ENCODE peak calls at places on chromosome 12, in ten cellular contexts. Q is transverse colon; X is GM23248; D is Peyer's patch; L is CD8-positive, alpha-beta memory T cell; N is heart right ventricle; V is right cardiac atrium; Y is HCT116; O is PC-3; Z is ovary. S is an unnamed sample.

GRCh38 chr12:125092872-125093680 is 27.8 kb downstream of the AACS start:
- DNase-seq in Q (peak; percentile 62), X (peak; percentile 78), D (peak; percentile 70), L (no peak), N (no peak), V (peak; percentile 81), Y (no peak), O (peak; percentile 66), Z (no peak), S (no peak)

GRCh38 chr12:15541996-15542631 is 219.8 kb downstream of the PTPRO start:
- DNase-seq in Q (no peak), X (no peak), D (no peak), L (no peak), N (no peak), V (no peak), Y (no peak), O (no peak), Z (no peak), S (no peak)

GRCh38 chr12:61282790-61283575 is 977.2 kb upstream of the USP15 start:
- DNase-seq in Q (no peak), X (no peak), D (no peak), L (no peak), N (no peak), V (no peak), Y (no peak), O (peak; percentile 78), Z (no peak), S (no peak)

GRCh38 chr12:1605129-1606020 is 11.0 kb upstream of the FBXL14 start:
- DNase-seq in Q (peak; percentile 77), X (peak; percentile 91), D (peak; percentile 79), L (peak; percentile 69), N (peak; percentile 85), V (peak; percentile 86), Y (peak; percentile 78), O (peak; percentile 84), Z (peak; percentile 71), S (peak; percentile 95)

GRCh38 chr12:93889516-93890202 is 212.5 kb downstream of the CRADD start:
- DNase-seq in Q (no peak), X (no peak), D (no peak), L (no peak), N (no peak), V (peak; percentile 62), Y (no peak), O (no peak), Z (no peak), S (no peak)

GRCh38 chr12:12604790-12605189 is 6.9 kb upstream of the CREBL2 start:
- DNase-seq in Q (no peak), X (no peak), D (no peak), L (no peak), N (no peak), V (no peak), Y (no peak), O (no peak), Z (no peak), S (no peak)

GRCh38 chr12:51890511-51891171 is 2.7 kb downstream of the ANKRD33 start:
- DNase-seq in Q (no peak), X (no peak), D (no peak), L (no peak), N (no peak), V (peak; percentile 40), Y (no peak), O (no peak), Z (peak; percentile 12), S (no peak)

GRCh38 chr12:114476159-114476558 is 70.2 kb upstream of the TBX5 start:
- DNase-seq in Q (no peak), X (peak; percentile 81), D (no peak), L (no peak), N (no peak), V (no peak), Y (peak; percentile 13), O (peak; percentile 62), Z (no peak), S (no peak)

DNA sequence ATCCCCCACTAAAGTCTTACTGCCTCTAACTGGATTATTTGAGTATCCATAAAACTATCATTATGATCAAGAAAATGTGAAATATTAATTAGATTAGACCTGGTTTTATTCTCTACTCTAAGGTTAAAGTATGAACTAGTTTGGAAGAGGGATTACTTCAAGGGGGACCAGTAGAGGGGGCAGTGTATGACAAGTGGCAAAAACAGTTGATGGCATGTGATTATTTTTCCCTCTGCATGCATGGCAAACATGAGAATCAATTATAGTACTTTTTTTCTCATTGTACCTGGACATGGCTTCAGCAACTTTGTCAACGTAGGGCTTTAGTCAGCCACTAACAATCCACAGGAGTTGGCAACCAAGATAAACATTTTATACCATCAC is 145.0 kb upstream of the SLC38A2 start:
- DNase-seq in Q (no peak), X (no peak), D (no peak), L (no peak), N (no peak), V (no peak), Y (no peak), O (no peak), Z (no peak), S (no peak)
- H3K4me1 ChIP-seq in Q (no peaks in the 10 kb centered on the region), X (peaks cover 9% of the 10 kb centered on the region), D (no peaks in the 10 kb centered on the region), L (peaks cover 12% of the 10 kb centered on the region), N (peaks cover 2% of the 10 kb centered on the region), V (peaks cover 11% of the 10 kb centered on the region), Y (peaks cover 15% of the 10 kb centered on the region), O (peaks cover 10% of the 10 kb centered on the region), Z (peaks cover 30% of the 10 kb centered on the region), S (peaks cover 42% of the 10 kb centered on the region)

GRCh38 chr12:92600052-92600451 is 102.7 kb upstream of the PLEKHG7 start:
- DNase-seq in Q (no peak), X (no peak), D (no peak), L (no peak), N (no peak), V (no peak), Y (no peak), O (no peak), Z (no peak), S (no peak)

GRCh38 chr12:92603741-92604432 is 98.9 kb upstream of the PLEKHG7 start:
- DNase-seq in Q (no peak), X (peak; percentile 57), D (no peak), L (no peak), N (no peak), V (no peak), Y (no peak), O (no peak), Z (no peak), S (no peak)

GRCh38 chr12:92602476-92602875 is 100.3 kb upstream of the PLEKHG7 start:
- DNase-seq in Q (no peak), X (peak; percentile 91), D (no peak), L (no peak), N (no peak), V (no peak), Y (no peak), O (peak; percentile 90), Z (no peak), S (peak; percentile 90)

GRCh38 chr12:92602930-92603623 is 99.7 kb upstream of the PLEKHG7 start:
- DNase-seq in Q (no peak), X (peak; percentile 51), D (no peak), L (no peak), N (no peak), V (no peak), Y (no peak), O (peak; percentile 37), Z (no peak), S (peak; percentile 8)

DNA sequence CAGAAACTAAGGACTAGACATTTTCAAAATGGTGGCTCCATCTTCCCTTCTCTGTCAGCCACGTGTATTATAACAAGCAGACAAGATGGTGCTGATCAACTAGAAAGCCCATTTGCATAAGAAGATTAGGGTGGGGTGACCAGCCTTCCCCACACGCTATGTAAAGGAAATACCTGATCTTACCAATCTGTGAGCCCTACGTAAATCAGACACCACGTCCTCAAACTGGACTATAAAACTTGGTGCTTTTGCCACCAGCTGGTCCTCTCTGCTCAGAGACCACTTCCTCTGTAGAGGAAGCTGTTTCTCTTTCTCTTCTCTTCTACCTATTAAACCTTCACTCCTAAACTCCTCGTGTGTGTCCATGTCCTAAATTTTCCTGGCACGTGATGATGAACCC is 101.1 kb upstream of the PLEKHG7 start:
- DNase-seq in Q (no peak), X (no peak), D (no peak), L (no peak), N (no peak), V (no peak), Y (no peak), O (no peak), Z (no peak), S (no peak)
- H3K9me3 ChIP-seq in Q (no peaks in the 10 kb centered on the region), X (no peaks in the 10 kb centered on the region), D (peaks cover 14% of the 10 kb centered on the region), L (no peaks in the 10 kb centered on the region), N (peaks cover 19% of the 10 kb centered on the region), V (peaks cover 4% of the 10 kb centered on the region), Y (no peaks in the 10 kb centered on the region), O (no peaks in the 10 kb centered on the region), Z (no peaks in the 10 kb centered on the region), S (no peaks in the 10 kb centered on the region)

GRCh38 chr12:53617700-53618099 is 8.5 kb downstream of the ATF7 start:
- DNase-seq in Q (no peak), X (peak; percentile 5), D (no peak), L (no peak), N (no peak), V (no peak), Y (no peak), O (no peak), Z (no peak), S (no peak)

GRCh38 chr12:53613821-53614220 is 12.4 kb downstream of the ATF7 start:
- DNase-seq in Q (no peak), X (peak; percentile 70), D (no peak), L (no peak), N (no peak), V (no peak), Y (no peak), O (no peak), Z (no peak), S (peak; percentile 69)

GRCh38 chr12:53616950-53617349 is 9.2 kb downstream of the ATF7 start:
- DNase-seq in Q (no peak), X (no peak), D (no peak), L (no peak), N (no peak), V (no peak), Y (no peak), O (no peak), Z (no peak), S (no peak)

GRCh38 chr12:53622724-53623123 is 3.5 kb downstream of the ATF7 start:
- DNase-seq in Q (no peak), X (no peak), D (no peak), L (no peak), N (no peak), V (no peak), Y (no peak), O (no peak), Z (no peak), S (no peak)

DNA sequence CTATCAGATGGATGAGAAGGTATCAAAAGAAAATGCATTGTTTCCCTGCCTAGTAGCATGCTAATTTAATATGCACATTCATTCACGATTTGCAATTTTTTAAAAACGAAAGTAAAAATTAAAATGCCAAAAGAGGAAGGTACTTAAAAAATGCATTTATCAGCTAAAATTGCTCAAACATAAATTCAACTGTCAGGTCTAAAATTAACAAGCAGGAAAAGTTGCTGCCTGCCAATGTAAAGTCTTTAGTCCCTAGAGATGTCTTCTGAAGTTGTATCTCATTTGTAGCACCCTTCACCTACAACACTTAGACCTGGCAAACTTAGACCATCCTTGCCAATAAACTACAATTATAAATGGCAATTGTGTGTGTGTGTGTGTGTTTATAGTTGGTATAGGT is 7.8 kb downstream of the ATF7 start:
- DNase-seq in Q (no peak), X (peak; percentile 14), D (no peak), L (no peak), N (no peak), V (no peak), Y (no peak), O (no peak), Z (no peak), S (no peak)
- H3K4me3 ChIP-seq in Q (peak overlapping the region; percentile 26), X (peak overlapping the region; percentile 65), D (no peak overlapping the region), L (peak overlapping the region; percentile 13), N (peak overlapping the region; percentile 42), V (peak overlapping the region; percentile 36), Y (no peak overlapping the region), O (peak overlapping the region; percentile 52), Z (peak overlapping the region; percentile 6), S (peak overlapping the region; percentile 75)

GRCh38 chr12:128111333-128111732 is 155.6 kb upstream of the TMEM132C start:
- DNase-seq in Q (no peak), X (no peak), D (no peak), L (no peak), N (no peak), V (no peak), Y (no peak), O (no peak), Z (no peak), S (no peak)

GRCh38 chr12:128111951-128112350 is 155.0 kb upstream of the TMEM132C start:
- DNase-seq in Q (no peak), X (no peak), D (no peak), L (no peak), N (no peak), V (no peak), Y (no peak), O (peak; percentile 16), Z (no peak), S (no peak)

GRCh38 chr12:128114485-128114884 is 152.5 kb upstream of the TMEM132C start:
- DNase-seq in Q (no peak), X (no peak), D (no peak), L (no peak), N (no peak), V (no peak), Y (no peak), O (no peak), Z (no peak), S (no peak)

GRCh38 chr12:128109236-128109635 is 157.7 kb upstream of the TMEM132C start:
- DNase-seq in Q (no peak), X (no peak), D (no peak), L (no peak), N (no peak), V (no peak), Y (no peak), O (no peak), Z (no peak), S (no peak)

GRCh38 chr12:128109636-128110035 is 157.3 kb upstream of the TMEM132C start:
- DNase-seq in Q (no peak), X (no peak), D (no peak), L (no peak), N (no peak), V (no peak), Y (no peak), O (no peak), Z (no peak), S (no peak)
- H3K4me1 ChIP-seq in Q (no peaks in the 10 kb centered on the region), X (no peaks in the 10 kb centered on the region), D (no peaks in the 10 kb centered on the region), L (no peaks in the 10 kb centered on the region), N (no peaks in the 10 kb centered on the region), V (no peaks in the 10 kb centered on the region), Y (no peaks in the 10 kb centered on the region), O (no peaks in the 10 kb centered on the region), Z (no peaks in the 10 kb centered on the region), S (no peaks in the 10 kb centered on the region)